ENCODE peak calls at places on chromosomes 4 and X, in eight cellular contexts. Q, T, X, D, V, Z, M and I are unnamed samples.

GRCh38 chrX:151359931-151360871 is 36.8 kb upstream of the VMA21 start:
- DNase-seq in T (peak), X (peak), D (no peak), Z (peak), M (peak), Q (no peak), V (peak), I (no peak)

GRCh38 chrX:105051364-105051763 is 169.1 kb downstream of the TEX13A start:
- DNase-seq in T (no peak), Z (no peak), Q (no peak), X (no peak), V (no peak), M (no peak), D (no peak), I (no peak)

GRCh38 chrX:74419861-74420193 is 1.5 kb upstream of the SLC16A2 start:
- DNase-seq in M (peak), V (no peak), Z (peak), X (no peak), Q (no peak), T (peak), D (no peak), I (no peak)

GRCh38 chrX:15864629-15865028 is 10.0 kb upstream of the AP1S2 start:
- DNase-seq in T (peak), M (no peak), Z (no peak), Q (no peak), V (no peak), D (no peak), X (no peak), I (no peak)

GRCh38 chr4:108628411-108628810 is 8.0 kb downstream of the RPL34 start:
- DNase-seq in X (no peak), Z (no peak), Q (no peak), M (no peak), D (no peak), T (no peak), V (no peak), I (no peak)

GRCh38 chr4:184163813-184164212 is 53.9 kb downstream of the ENPP6 start:
- DNase-seq in Z (peak), Q (peak), T (peak), V (no peak), D (peak), M (peak), X (peak), I (peak)

GRCh38 chr4:63526251-63526650 is 883.0 kb downstream of the TECRL start:
- DNase-seq in M (no peak), X (no peak), D (no peak), T (no peak), V (no peak), Q (no peak), Z (no peak), I (no peak)

GRCh38 chrX:87900320-87900908 is 382.8 kb downstream of the KLHL4 start:
- DNase-seq in V (no peak), X (no peak), T (peak), M (no peak), D (no peak), Q (no peak), Z (no peak), I (no peak)

GRCh38 chr4:140251566-140251965 is 97.6 kb upstream of the MAML3 start:
- DNase-seq in T (peak), X (no peak), Z (no peak), D (no peak), M (no peak), Q (no peak), V (no peak), I (no peak)

GRCh38 chr4:148026022-148026421 is 294.1 kb downstream of the ARHGAP10 start:
- DNase-seq in M (no peak), V (no peak), Z (no peak), D (no peak), Q (no peak), T (no peak), X (no peak), I (no peak)

GRCh38 chr4:76752911-76753494 is 144.9 kb downstream of the SOWAHB start:
- DNase-seq in V (no peak), D (no peak), X (no peak), Z (no peak), T (peak), Q (peak), M (peak), I (no peak)

GRCh38 chr4:187184513-187184912 is 460.9 kb upstream of the FAT1 start:
- DNase-seq in V (no peak), Q (no peak), T (no peak), D (no peak), Z (peak), M (no peak), X (no peak), I (no peak)

GRCh38 chr4:181018998-181019397 is 1224.2 kb upstream of the TENM3 start:
- DNase-seq in Q (no peak), V (no peak), M (no peak), T (no peak), D (no peak), X (no peak), Z (no peak), I (no peak)

GRCh38 chr4:159178147-159178541 is 75.3 kb downstream of the RAPGEF2 start:
- DNase-seq in Z (no peak), D (no peak), X (no peak), M (no peak), Q (no peak), T (no peak), V (no peak), I (no peak)

DNA sequence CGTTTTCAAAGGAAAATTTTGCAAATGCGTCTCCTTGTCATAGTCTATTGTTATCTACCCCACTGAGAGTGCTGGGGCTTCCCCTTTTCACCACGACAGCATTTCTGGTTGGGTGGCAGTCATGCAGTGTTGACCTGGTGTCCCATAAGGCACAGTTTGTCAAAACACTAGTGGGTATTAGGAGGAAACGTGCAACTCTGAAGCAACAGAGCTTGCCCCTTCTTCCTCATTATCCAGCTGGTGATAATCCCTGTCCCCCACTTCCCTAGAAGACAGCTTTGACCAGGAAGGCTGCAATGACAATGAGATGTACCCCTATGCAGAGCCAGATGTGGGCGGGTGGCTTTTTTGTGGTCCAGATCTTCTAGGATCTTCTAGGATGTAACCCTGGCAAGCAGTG is 1.8 kb downstream of the TBC1D1 start:
- DNase-seq in Q (no peak), X (peak), Z (no peak), D (no peak), V (no peak), T (no peak), M (no peak), I (no peak)
- H3K4me3 ChIP-seq in Q (no peak), X (peak), Z (no peak), D (peak), V (no peak), T (no peak), M (peak), I (peak)

GRCh38 chr4:81427605-81427922 is 44.1 kb downstream of the RASGEF1B start:
- DNase-seq in X (no peak), M (no peak), Q (no peak), D (no peak), T (no peak), Z (no peak), V (no peak), I (no peak)

GRCh38 chr4:81422591-81422990 is 49.1 kb downstream of the RASGEF1B start:
- DNase-seq in Z (no peak), M (no peak), Q (no peak), V (no peak), T (no peak), X (no peak), D (no peak), I (no peak)

GRCh38 chr4:81426770-81427604 is 44.7 kb downstream of the RASGEF1B start:
- DNase-seq in Q (no peak), V (no peak), T (no peak), Z (peak), X (no peak), M (no peak), D (no peak), I (no peak)

GRCh38 chr4:81424336-81424735 is 47.4 kb downstream of the RASGEF1B start:
- DNase-seq in D (no peak), Q (no peak), Z (no peak), V (no peak), T (no peak), X (no peak), M (no peak), I (no peak)

DNA sequence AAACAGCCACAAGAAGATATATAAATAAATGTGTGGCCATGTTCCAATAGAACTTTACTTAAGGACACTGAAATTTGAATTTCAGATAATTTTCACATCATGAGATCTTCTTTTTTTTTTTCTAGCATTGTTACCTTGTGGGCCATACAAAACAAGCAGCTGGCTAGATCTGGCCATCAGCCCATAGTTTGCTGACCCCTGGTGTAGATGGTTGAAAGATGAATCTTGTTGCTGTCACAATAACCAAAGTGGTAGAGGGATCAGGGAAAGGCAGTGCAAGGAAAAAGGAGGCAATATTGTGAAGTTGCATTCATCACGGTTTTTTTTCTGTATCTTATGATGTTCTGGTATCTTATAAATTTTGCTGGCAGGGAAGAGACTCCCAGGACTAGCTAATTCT is 46.6 kb downstream of the RASGEF1B start:
- DNase-seq in Z (no peak), T (no peak), Q (no peak), M (no peak), V (no peak), D (no peak), X (no peak), I (no peak)
- H3K27ac ChIP-seq in Z (no peak), T (no peak), Q (no peak), M (no peak), V (no peak), D (no peak), X (no peak), I (peak)

GRCh38 chrX:30865020-30865419 is 24.0 kb downstream of the TAB3 start:
- DNase-seq in D (no peak), T (peak), Z (peak), X (peak), M (no peak), Q (no peak), V (no peak), I (no peak)
- TF ChIP-seq CTCF in D (no peak), T (peak), Z (peak), X (peak), M (no peak), Q (no peak), V (no peak), I (no peak)

GRCh38 chrX:11266329-11266830 is 26.8 kb upstream of the AMELX start:
- DNase-seq in M (no peak), Q (no peak), T (no peak), D (no peak), X (no peak), V (no peak), Z (no peak), I (no peak)

GRCh38 chrX:11269006-11269405 is 24.2 kb upstream of the AMELX start:
- DNase-seq in T (no peak), M (no peak), Q (no peak), D (no peak), Z (no peak), X (no peak), V (no peak), I (no peak)

GRCh38 chrX:11267311-11267910 is 25.8 kb upstream of the AMELX start:
- DNase-seq in T (peak), V (no peak), M (no peak), Z (no peak), X (no peak), D (no peak), Q (no peak), I (no peak)

GRCh38 chrX:11264925-11265324 is 28.3 kb upstream of the AMELX start:
- DNase-seq in D (no peak), M (no peak), X (no peak), V (no peak), T (no peak), Z (no peak), Q (no peak), I (no peak)

DNA sequence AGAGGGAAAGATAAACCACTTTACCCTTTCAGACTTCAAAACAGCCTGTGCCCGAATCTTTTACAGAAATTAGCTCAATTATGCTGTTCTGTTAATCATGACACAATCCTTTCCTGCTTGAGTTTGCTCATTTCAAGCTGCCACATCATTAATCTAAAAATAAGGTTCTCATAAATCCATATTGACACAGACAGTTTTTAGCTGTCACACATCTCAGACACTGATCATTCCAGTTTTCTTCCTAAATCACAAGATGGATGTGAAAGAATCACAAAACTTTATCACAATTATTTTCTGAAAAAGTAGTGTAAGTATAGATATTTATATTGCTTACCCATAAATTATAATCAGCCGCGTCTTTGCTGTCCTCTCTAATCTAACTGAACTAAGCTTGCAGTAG is 27.9 kb upstream of the AMELX start:
- DNase-seq in X (no peak), Z (no peak), D (no peak), Q (no peak), M (no peak), V (no peak), T (no peak), I (no peak)
- H3K4me3 ChIP-seq in X (no peak), Z (no peak), D (peak), Q (peak), M (no peak), V (no peak), T (no peak), I (no peak)

DNA sequence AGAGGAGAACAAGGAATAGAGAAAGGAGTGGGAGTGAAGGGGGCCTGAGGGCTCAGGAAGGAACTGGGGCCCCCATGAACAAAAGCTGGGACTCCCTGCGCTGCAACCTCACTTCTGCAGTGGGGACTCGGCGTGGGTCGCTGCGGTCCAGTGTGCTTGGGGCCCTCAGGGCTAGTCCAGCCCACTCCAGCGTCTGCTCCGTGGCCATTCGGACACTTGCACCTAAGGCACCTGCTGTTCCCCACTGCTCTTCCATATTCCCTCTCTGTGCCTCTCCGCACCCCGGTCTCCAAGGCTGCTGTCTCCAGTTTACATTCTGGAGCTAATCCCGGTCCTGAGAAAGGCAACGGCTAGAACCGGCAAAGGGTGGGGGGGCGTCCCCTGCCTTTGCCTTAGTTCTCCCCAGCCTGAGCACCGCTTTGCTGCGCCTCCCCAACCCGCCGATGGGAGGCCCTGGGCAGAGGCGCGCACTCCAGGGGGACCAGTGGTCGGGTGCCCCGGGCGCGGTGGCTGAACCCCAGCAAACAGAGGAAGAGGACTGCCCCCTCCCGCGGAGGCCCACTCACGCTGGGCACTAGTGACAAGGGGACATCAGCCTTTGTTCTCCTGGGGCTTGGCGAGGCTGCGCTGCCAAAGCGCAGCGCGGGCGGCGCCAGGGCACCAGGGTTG is 327.7 kb upstream of the F9 start:
- DNase-seq in X (no peak), T (no peak), M (no peak), D (peak), V (no peak), Z (peak), Q (no peak), I (no peak)
- H3K27ac ChIP-seq in X (no peak), T (no peak), M (no peak), D (no peak), V (no peak), Z (no peak), Q (no peak), I (no peak)